ENCODE peak calls at places on chromosomes 13 and 19, in four cellular contexts. One of them, this sample, is unnamed.

GRCh38 chr13:45361596-45362206 is 20.7 kb upstream of the TPT1 start:
- DNase-seq in upper lobe of left lung: no peak
- DNase-seq in K562: peak; percentile 34
- DNase-seq in heart left ventricle: no peak
- DNase-seq in this sample: peak; percentile 77

GRCh38 chr19:2524840-2525723 is 49.2 kb downstream of the GADD45B start:
- DNase-seq in upper lobe of left lung: no peak
- DNase-seq in K562: no peak
- DNase-seq in heart left ventricle: no peak
- DNase-seq in this sample: peak; percentile 87

GRCh38 chr13:113777311-113778260 is 18.6 kb downstream of the TMEM255B start:
- DNase-seq in upper lobe of left lung: no peak
- DNase-seq in K562: peak; percentile 23
- DNase-seq in heart left ventricle: no peak
- DNase-seq in this sample: peak; percentile 22

GRCh38 chr13:111911754-111912452 is 155.0 kb upstream of the SOX1 start:
- DNase-seq in upper lobe of left lung: no peak
- DNase-seq in K562: no peak
- DNase-seq in heart left ventricle: no peak
- DNase-seq in this sample: no peak

GRCh38 chr19:19661675-19662251 is 1.7 kb downstream of the ATP13A1 start:
- DNase-seq in upper lobe of left lung: no peak
- DNase-seq in K562: peak; percentile 31
- DNase-seq in heart left ventricle: no peak
- DNase-seq in this sample: no peak

GRCh38 chr19:6947745-6948144 is 60.4 kb downstream of the ADGRE1 start:
- DNase-seq in upper lobe of left lung: peak; percentile 34
- DNase-seq in K562: no peak
- DNase-seq in heart left ventricle: no peak
- DNase-seq in this sample: peak; percentile 71

GRCh38 chr13:35917252-35917941 is 213.8 kb downstream of the DCLK1 start:
- DNase-seq in upper lobe of left lung: no peak
- DNase-seq in K562: no peak
- DNase-seq in heart left ventricle: no peak
- DNase-seq in this sample: no peak

GRCh38 chr13:87999791-88000190 is 328.6 kb downstream of the SLITRK5 start:
- DNase-seq in upper lobe of left lung: no peak
- DNase-seq in K562: no peak
- DNase-seq in heart left ventricle: no peak
- DNase-seq in this sample: peak; percentile 22

GRCh38 chr19:9785367-9786331 is 17.1 kb upstream of the ZNF846 start:
- DNase-seq in upper lobe of left lung: peak; percentile 99
- DNase-seq in K562: peak; percentile 98
- DNase-seq in heart left ventricle: peak; percentile 98
- DNase-seq in this sample: peak; percentile 93

GRCh38 chr19:3433805-3434540 is 46.4 kb downstream of the SMIM24 start:
- DNase-seq in upper lobe of left lung: no peak
- DNase-seq in K562: no peak
- DNase-seq in heart left ventricle: no peak
- DNase-seq in this sample: no peak

GRCh38 chr19:57248646-57249045 is 8.2 kb downstream of the ZNF805 start:
- DNase-seq in upper lobe of left lung: no peak
- DNase-seq in K562: no peak
- DNase-seq in heart left ventricle: no peak
- DNase-seq in this sample: no peak

GRCh38 chr13:113843864-113844556 is 19.9 kb downstream of the GAS6 start:
- DNase-seq in upper lobe of left lung: peak; percentile 23
- DNase-seq in K562: no peak
- DNase-seq in heart left ventricle: peak; percentile 45
- DNase-seq in this sample: no peak

GRCh38 chr13:39536906-39537305 is 66.1 kb downstream of the LHFPL6 start:
- DNase-seq in upper lobe of left lung: no peak
- DNase-seq in K562: no peak
- DNase-seq in heart left ventricle: no peak
- DNase-seq in this sample: peak; percentile 84

GRCh38 chr13:35874704-35875103 is 256.5 kb downstream of the DCLK1 start:
- DNase-seq in upper lobe of left lung: no peak
- DNase-seq in K562: no peak
- DNase-seq in heart left ventricle: peak; percentile 56
- DNase-seq in this sample: no peak

GRCh38 chr13:82850644-82851043 is 1031.6 kb downstream of the SLITRK1 start:
- DNase-seq in upper lobe of left lung: no peak
- DNase-seq in K562: no peak
- DNase-seq in heart left ventricle: no peak
- DNase-seq in this sample: no peak

GRCh38 chr13:95354680-95355487 is 53.6 kb upstream of the ABCC4 start:
- DNase-seq in upper lobe of left lung: peak; percentile 21
- DNase-seq in K562: no peak
- DNase-seq in heart left ventricle: no peak
- DNase-seq in this sample: no peak

GRCh38 chr19:49216076-49216475 is 58.5 kb downstream of the TRPM4 start:
- DNase-seq in upper lobe of left lung: no peak
- DNase-seq in K562: no peak
- DNase-seq in heart left ventricle: no peak
- DNase-seq in this sample: peak; percentile 41

GRCh38 chr19:29840066-29840950 is 28.5 kb downstream of the CCNE1 start:
- DNase-seq in upper lobe of left lung: no peak
- DNase-seq in K562: no peak
- DNase-seq in heart left ventricle: no peak
- DNase-seq in this sample: no peak

GRCh38 chr13:28585557-28585956 is 73.4 kb upstream of the POMP start:
- DNase-seq in upper lobe of left lung: no peak
- DNase-seq in K562: no peak
- DNase-seq in heart left ventricle: no peak
- DNase-seq in this sample: no peak

GRCh38 chr13:23330356-23330755 is 103.1 kb downstream of the SACS start:
- DNase-seq in upper lobe of left lung: no peak
- DNase-seq in K562: no peak
- DNase-seq in heart left ventricle: no peak
- DNase-seq in this sample: no peak

GRCh38 chr13:112968380-112968909 is 569 bp upstream of the MCF2L start:
- DNase-seq in upper lobe of left lung: peak; percentile 64
- DNase-seq in K562: no peak
- DNase-seq in heart left ventricle: no peak
- DNase-seq in this sample: no peak

GRCh38 chr13:106859505-106859904 is 291.6 kb upstream of the ARGLU1 start:
- DNase-seq in upper lobe of left lung: peak; percentile 27
- DNase-seq in K562: no peak
- DNase-seq in heart left ventricle: no peak
- DNase-seq in this sample: no peak

GRCh38 chr13:44440046-44440608 is 66.5 kb downstream of the SERP2 start:
- DNase-seq in upper lobe of left lung: no peak
- DNase-seq in K562: no peak
- DNase-seq in heart left ventricle: no peak
- DNase-seq in this sample: no peak

GRCh38 chr13:40149611-40150283 is 494.3 kb downstream of the COG6 start:
- DNase-seq in upper lobe of left lung: peak; percentile 36
- DNase-seq in K562: no peak
- DNase-seq in heart left ventricle: no peak
- DNase-seq in this sample: peak; percentile 95

GRCh38 chr13:79646880-79647279 is 165.9 kb downstream of the NDFIP2 start:
- DNase-seq in upper lobe of left lung: no peak
- DNase-seq in K562: no peak
- DNase-seq in heart left ventricle: no peak
- DNase-seq in this sample: no peak

GRCh38 chr13:83190020-83190419 is 692.3 kb downstream of the SLITRK1 start:
- DNase-seq in upper lobe of left lung: no peak
- DNase-seq in K562: no peak
- DNase-seq in heart left ventricle: no peak
- DNase-seq in this sample: no peak

GRCh38 chr13:50596776-50597203 is 246.7 kb downstream of the DLEU7 start:
- DNase-seq in upper lobe of left lung: no peak
- DNase-seq in K562: no peak
- DNase-seq in heart left ventricle: no peak
- DNase-seq in this sample: no peak

GRCh38 chr13:23510544-23510916 is 59.7 kb upstream of the TNFRSF19 start:
- DNase-seq in upper lobe of left lung: no peak
- DNase-seq in K562: no peak
- DNase-seq in heart left ventricle: no peak
- DNase-seq in this sample: peak; percentile 80

GRCh38 chr13:98285852-98286594 is 109.0 kb upstream of the RNF113B start:
- DNase-seq in upper lobe of left lung: no peak
- DNase-seq in K562: no peak
- DNase-seq in heart left ventricle: no peak
- DNase-seq in this sample: no peak

GRCh38 chr13:90447034-90447734 is 900.3 kb upstream of the MIR17HG start:
- DNase-seq in upper lobe of left lung: no peak
- DNase-seq in K562: no peak
- DNase-seq in heart left ventricle: no peak
- DNase-seq in this sample: no peak

GRCh38 chr13:31056650-31057275 is 104.9 kb downstream of the HSPH1 start:
- DNase-seq in upper lobe of left lung: no peak
- DNase-seq in K562: no peak
- DNase-seq in heart left ventricle: no peak
- DNase-seq in this sample: peak; percentile 30

GRCh38 chr19:1373534-1374249 is 10.0 kb upstream of the NDUFS7 start:
- DNase-seq in upper lobe of left lung: no peak
- DNase-seq in K562: no peak
- DNase-seq in heart left ventricle: peak; percentile 79
- DNase-seq in this sample: no peak

GRCh38 chr13:37534181-37534580 is 64.4 kb downstream of the POSTN start:
- DNase-seq in upper lobe of left lung: no peak
- DNase-seq in K562: no peak
- DNase-seq in heart left ventricle: no peak
- DNase-seq in this sample: peak; percentile 95

GRCh38 chr13:110125613-110126272 is 181.2 kb downstream of the COL4A1 start:
- DNase-seq in upper lobe of left lung: no peak
- DNase-seq in K562: no peak
- DNase-seq in heart left ventricle: no peak
- DNase-seq in this sample: no peak
- H3K4me3 ChIP-seq in upper lobe of left lung: no peak overlapping the region
- H3K4me3 ChIP-seq in K562: no peak overlapping the region
- H3K4me3 ChIP-seq in heart left ventricle: peak overlapping the region; percentile 27
- H3K4me3 ChIP-seq in this sample: no peak overlapping the region

GRCh38 chr19:35868172-35868822 is at the start of gene APLP1:
- DNase-seq in upper lobe of left lung: peak; percentile 60
- DNase-seq in K562: peak; percentile 88
- DNase-seq in heart left ventricle: peak; percentile 81
- DNase-seq in this sample: no peak
- H3K4me3 ChIP-seq in upper lobe of left lung: peak within 1 kb of the TSS; percentile 53
- H3K4me3 ChIP-seq in K562: peak within 1 kb of the TSS; percentile 36
- H3K4me3 ChIP-seq in heart left ventricle: peak within 1 kb of the TSS; percentile 57
- H3K4me3 ChIP-seq in this sample: no peak within 1 kb of the TSS

DNA sequence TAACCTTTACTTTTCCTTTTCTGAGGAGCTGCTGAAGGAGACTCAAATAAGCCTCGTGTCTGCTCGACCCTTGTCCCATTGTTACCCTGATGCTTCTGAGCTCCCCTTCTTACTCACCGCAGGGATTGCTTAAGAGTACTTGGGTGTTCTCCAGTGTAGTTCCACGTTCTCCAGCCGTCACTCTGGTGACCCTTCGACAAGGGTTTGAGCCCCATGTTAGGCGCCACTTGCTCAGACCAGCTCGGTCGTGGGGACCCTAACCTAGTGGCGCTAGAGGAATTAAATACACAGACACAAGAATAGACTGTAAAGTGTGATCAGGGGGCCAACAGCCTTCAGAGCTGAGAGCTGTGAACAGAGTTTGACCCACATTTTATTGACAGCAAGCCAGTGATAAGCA is 10.3 kb downstream of the ZNF480 start:
- DNase-seq in upper lobe of left lung: no peak
- DNase-seq in K562: no peak
- DNase-seq in heart left ventricle: no peak
- DNase-seq in this sample: peak; percentile 26
- H3K4me3 ChIP-seq in upper lobe of left lung: no peak overlapping the region
- H3K4me3 ChIP-seq in K562: no peak overlapping the region
- H3K4me3 ChIP-seq in heart left ventricle: no peak overlapping the region
- H3K4me3 ChIP-seq in this sample: no peak overlapping the region

GRCh38 chr19:46620267-46620666 is 4.6 kb downstream of the PTGIR start:
- DNase-seq in upper lobe of left lung: no peak
- DNase-seq in K562: no peak
- DNase-seq in heart left ventricle: no peak
- DNase-seq in this sample: no peak
- H3K4me3 ChIP-seq in upper lobe of left lung: no peak overlapping the region
- H3K4me3 ChIP-seq in K562: no peak overlapping the region
- H3K4me3 ChIP-seq in heart left ventricle: no peak overlapping the region
- H3K4me3 ChIP-seq in this sample: no peak overlapping the region

GRCh38 chr13:42549555-42549941 is 24.4 kb upstream of the TNFSF11 start:
- DNase-seq in upper lobe of left lung: no peak
- DNase-seq in K562: no peak
- DNase-seq in heart left ventricle: no peak
- DNase-seq in this sample: no peak

GRCh38 chr13:42551611-42552010 is 22.3 kb upstream of the TNFSF11 start:
- DNase-seq in upper lobe of left lung: no peak
- DNase-seq in K562: no peak
- DNase-seq in heart left ventricle: no peak
- DNase-seq in this sample: no peak

GRCh38 chr13:42545842-42546241 is 28.1 kb upstream of the TNFSF11 start:
- DNase-seq in upper lobe of left lung: no peak
- DNase-seq in K562: no peak
- DNase-seq in heart left ventricle: no peak
- DNase-seq in this sample: no peak

GRCh38 chr13:42547615-42548014 is 26.3 kb upstream of the TNFSF11 start:
- DNase-seq in upper lobe of left lung: no peak
- DNase-seq in K562: no peak
- DNase-seq in heart left ventricle: no peak
- DNase-seq in this sample: no peak

DNA sequence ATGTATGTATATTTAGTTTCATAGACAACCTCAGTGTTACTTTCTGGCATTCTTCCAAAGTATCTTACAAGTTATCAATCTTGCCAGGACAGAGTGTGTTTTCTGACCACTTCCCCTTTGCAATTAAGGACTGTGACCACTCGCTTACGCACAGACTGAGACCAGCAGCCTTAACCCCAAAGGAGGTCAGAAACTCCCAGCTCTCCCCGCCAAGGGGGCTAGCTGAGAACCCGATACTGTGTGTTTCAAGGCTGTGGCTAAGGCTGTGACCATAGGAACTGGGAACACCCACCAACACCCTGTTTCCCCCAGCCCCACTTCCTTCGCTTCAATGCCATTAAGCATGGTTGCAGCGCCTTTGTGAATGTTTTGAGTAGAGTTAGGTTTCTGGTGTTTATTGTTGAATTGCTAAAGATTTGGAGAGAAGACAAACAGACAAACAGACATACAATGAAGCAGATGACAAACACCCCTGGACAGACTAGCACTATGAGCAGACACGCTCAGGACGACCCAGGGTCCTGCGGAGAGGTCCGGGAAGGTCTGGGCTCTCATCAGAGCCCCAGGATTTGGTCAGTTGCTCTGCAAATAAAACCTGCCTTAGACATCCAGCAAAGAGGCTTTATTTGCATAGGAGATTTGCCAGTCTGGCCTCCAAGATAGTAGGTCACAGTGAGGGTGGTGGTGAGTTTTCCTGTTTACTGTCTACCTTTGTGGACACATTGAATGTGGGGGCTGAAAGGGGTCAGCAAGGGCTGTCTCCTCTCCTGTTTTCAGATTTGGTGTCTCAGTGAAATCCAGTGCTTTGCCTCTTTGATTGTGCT is 25.0 kb upstream of the TNFSF11 start:
- DNase-seq in upper lobe of left lung: peak; percentile 30
- DNase-seq in K562: no peak
- DNase-seq in heart left ventricle: no peak
- DNase-seq in this sample: peak; percentile 33
- H3K4me3 ChIP-seq in upper lobe of left lung: no peak overlapping the region
- H3K4me3 ChIP-seq in K562: no peak overlapping the region
- H3K4me3 ChIP-seq in heart left ventricle: no peak overlapping the region
- H3K4me3 ChIP-seq in this sample: no peak overlapping the region